ENCODE peak calls at places on chromosome 16, in eight cellular contexts. One of them, this sample, is unnamed.

GRCh38 chr16:22381392-22381791 is 7.0 kb upstream of the CDR2 start:
- DNase-seq in stomach: no peak
- DNase-seq in transverse colon: no peak
- DNase-seq in H54: no peak
- DNase-seq in thyroid gland: no peak
- DNase-seq in suprapubic skin: no peak
- DNase-seq in A549: no peak
- DNase-seq in vagina: no peak
- DNase-seq in this sample: no peak

GRCh38 chr16:27264151-27264550 is 4.4 kb downstream of the NSMCE1 start:
- DNase-seq in suprapubic skin: no peak
- DNase-seq in thyroid gland: no peak
- DNase-seq in H54: no peak
- DNase-seq in stomach: no peak
- DNase-seq in vagina: peak
- DNase-seq in transverse colon: no peak
- DNase-seq in A549: no peak
- DNase-seq in this sample: no peak

GRCh38 chr16:70601576-70602575 is 44.5 kb upstream of the IL34 start:
- DNase-seq in suprapubic skin: no peak
- DNase-seq in transverse colon: no peak
- DNase-seq in stomach: no peak
- DNase-seq in vagina: no peak
- DNase-seq in A549: no peak
- DNase-seq in H54: no peak
- DNase-seq in thyroid gland: peak
- DNase-seq in this sample: no peak

GRCh38 chr16:9134739-9135138 is 43.3 kb downstream of the HAPSTR1 start:
- DNase-seq in stomach: peak
- DNase-seq in vagina: no peak
- DNase-seq in suprapubic skin: peak
- DNase-seq in thyroid gland: peak
- DNase-seq in A549: peak
- DNase-seq in H54: peak
- DNase-seq in transverse colon: peak
- DNase-seq in this sample: no peak

GRCh38 chr16:69311533-69312388 is 611 bp downstream of the VPS4A start:
- DNase-seq in H54: peak
- DNase-seq in thyroid gland: peak
- DNase-seq in A549: peak
- DNase-seq in vagina: no peak
- DNase-seq in suprapubic skin: no peak
- DNase-seq in transverse colon: peak
- DNase-seq in stomach: peak
- DNase-seq in this sample: no peak

GRCh38 chr16:72255785-72256184 is 83.8 kb upstream of the PMFBP1 start:
- DNase-seq in vagina: no peak
- DNase-seq in H54: no peak
- DNase-seq in stomach: no peak
- DNase-seq in suprapubic skin: no peak
- DNase-seq in thyroid gland: no peak
- DNase-seq in A549: no peak
- DNase-seq in transverse colon: no peak
- DNase-seq in this sample: no peak

GRCh38 chr16:46658925-46659324 is 30.1 kb downstream of the VPS35 start:
- DNase-seq in A549: no peak
- DNase-seq in stomach: no peak
- DNase-seq in transverse colon: peak
- DNase-seq in H54: no peak
- DNase-seq in suprapubic skin: no peak
- DNase-seq in vagina: no peak
- DNase-seq in thyroid gland: peak
- DNase-seq in this sample: peak

GRCh38 chr16:77820340-77820739 is 32.0 kb downstream of the VAT1L start:
- DNase-seq in A549: no peak
- DNase-seq in transverse colon: no peak
- DNase-seq in stomach: no peak
- DNase-seq in thyroid gland: no peak
- DNase-seq in suprapubic skin: no peak
- DNase-seq in H54: no peak
- DNase-seq in vagina: no peak
- DNase-seq in this sample: no peak

GRCh38 chr16:71230122-71230845 is at the start of gene HYDIN:
- DNase-seq in H54: peak
- DNase-seq in thyroid gland: peak
- DNase-seq in stomach: no peak
- DNase-seq in A549: peak
- DNase-seq in vagina: no peak
- DNase-seq in suprapubic skin: no peak
- DNase-seq in transverse colon: peak
- DNase-seq in this sample: no peak

GRCh38 chr16:69404275-69404805 is 18.5 kb upstream of the TERF2 start:
- DNase-seq in A549: peak
- DNase-seq in stomach: peak
- DNase-seq in vagina: no peak
- DNase-seq in thyroid gland: peak
- DNase-seq in transverse colon: peak
- DNase-seq in H54: no peak
- DNase-seq in suprapubic skin: no peak
- DNase-seq in this sample: no peak

GRCh38 chr16:53207810-53208752 is 153.3 kb downstream of the CHD9 start:
- DNase-seq in stomach: peak
- DNase-seq in vagina: no peak
- DNase-seq in A549: peak
- DNase-seq in H54: peak
- DNase-seq in thyroid gland: peak
- DNase-seq in suprapubic skin: no peak
- DNase-seq in transverse colon: peak
- DNase-seq in this sample: no peak
- TF ChIP-seq POLR2A in stomach: no peak
- TF ChIP-seq POLR2A in vagina: no peak
- TF ChIP-seq POLR2A in A549: peak
- TF ChIP-seq POLR2A in H54: no peak
- TF ChIP-seq POLR2A in thyroid gland: no peak
- TF ChIP-seq POLR2A in suprapubic skin: no peak
- TF ChIP-seq POLR2A in transverse colon: no peak
- TF ChIP-seq POLR2A in this sample: no peak

GRCh38 chr16:2046125-2046888 is 1.3 kb downstream of the NTHL1 start:
- DNase-seq in vagina: no peak
- DNase-seq in transverse colon: no peak
- DNase-seq in thyroid gland: no peak
- DNase-seq in A549: no peak
- DNase-seq in H54: no peak
- DNase-seq in stomach: no peak
- DNase-seq in suprapubic skin: no peak
- DNase-seq in this sample: no peak

GRCh38 chr16:2046889-2047329 is 725 bp downstream of the NTHL1 start:
- DNase-seq in H54: no peak
- DNase-seq in thyroid gland: no peak
- DNase-seq in vagina: no peak
- DNase-seq in transverse colon: no peak
- DNase-seq in A549: no peak
- DNase-seq in suprapubic skin: no peak
- DNase-seq in stomach: no peak
- DNase-seq in this sample: no peak

GRCh38 chr16:2048116-2048543 is 345 bp downstream of the TSC2 start:
- DNase-seq in vagina: no peak
- DNase-seq in stomach: no peak
- DNase-seq in suprapubic skin: no peak
- DNase-seq in H54: no peak
- DNase-seq in thyroid gland: no peak
- DNase-seq in transverse colon: peak
- DNase-seq in A549: no peak
- DNase-seq in this sample: no peak

GRCh38 chr16:2044541-2044940 is 3.1 kb downstream of the NTHL1 start:
- DNase-seq in suprapubic skin: no peak
- DNase-seq in A549: no peak
- DNase-seq in thyroid gland: no peak
- DNase-seq in H54: no peak
- DNase-seq in vagina: no peak
- DNase-seq in transverse colon: peak
- DNase-seq in stomach: no peak
- DNase-seq in this sample: no peak

GRCh38 chr16:2047330-2048115 is at the start of the genes NTHL1 and TSC2:
- DNase-seq in thyroid gland: peak
- DNase-seq in suprapubic skin: peak
- DNase-seq in H54: peak
- DNase-seq in transverse colon: peak
- DNase-seq in A549: peak
- DNase-seq in vagina: peak
- DNase-seq in stomach: peak
- DNase-seq in this sample: peak
- TF ChIP-seq POLR2A in thyroid gland: no peak
- TF ChIP-seq POLR2A in suprapubic skin: no peak
- TF ChIP-seq POLR2A in H54: peak
- TF ChIP-seq POLR2A in transverse colon: peak
- TF ChIP-seq POLR2A in A549: peak
- TF ChIP-seq POLR2A in vagina: no peak
- TF ChIP-seq POLR2A in stomach: no peak
- TF ChIP-seq POLR2A in this sample: no peak

GRCh38 chr16:83898463-83899271 is at the start of gene MLYCD:
- DNase-seq in vagina: peak
- DNase-seq in H54: peak
- DNase-seq in transverse colon: peak
- DNase-seq in A549: peak
- DNase-seq in stomach: peak
- DNase-seq in thyroid gland: peak
- DNase-seq in suprapubic skin: peak
- DNase-seq in this sample: peak
- TF ChIP-seq POLR2A in vagina: no peak
- TF ChIP-seq POLR2A in H54: peak
- TF ChIP-seq POLR2A in transverse colon: no peak
- TF ChIP-seq POLR2A in A549: peak
- TF ChIP-seq POLR2A in stomach: no peak
- TF ChIP-seq POLR2A in thyroid gland: no peak
- TF ChIP-seq POLR2A in suprapubic skin: peak
- TF ChIP-seq POLR2A in this sample: no peak

DNA sequence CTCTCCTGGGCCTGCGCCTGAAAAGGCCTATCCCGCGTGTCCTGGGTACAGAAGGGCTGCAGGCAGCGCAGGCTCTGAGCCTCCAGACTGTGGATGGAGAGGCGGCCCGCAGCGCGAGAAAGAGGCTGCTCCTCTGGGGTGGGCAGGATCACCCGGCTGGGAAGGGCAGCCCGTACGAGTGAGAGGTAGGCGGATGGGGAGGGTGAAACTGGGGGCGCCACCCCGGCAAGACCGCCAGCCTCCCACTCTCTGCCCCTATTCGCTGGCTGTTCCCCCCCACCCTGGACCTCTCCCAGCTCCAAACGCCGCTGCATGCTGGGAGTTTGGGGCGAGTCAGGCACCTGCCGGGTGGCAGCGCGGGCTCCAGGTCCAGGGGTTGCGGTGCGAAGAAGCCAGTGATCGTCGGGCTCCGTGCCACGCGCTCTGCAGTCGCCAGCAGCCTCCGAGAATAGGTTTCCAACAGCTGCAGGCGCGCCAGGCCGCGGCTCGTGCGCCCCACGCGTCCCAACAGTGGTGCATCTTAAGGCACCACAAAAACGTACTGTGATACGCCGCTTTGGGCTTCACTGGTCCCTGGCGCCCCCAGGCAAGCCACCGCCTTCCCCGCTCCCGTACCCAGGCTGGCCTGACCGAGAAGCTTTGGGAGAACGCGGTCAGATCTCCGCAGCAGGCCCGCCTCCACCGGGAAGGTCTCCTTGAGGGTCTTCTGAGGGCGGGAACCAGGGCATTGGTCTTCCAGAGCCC is 1.1 kb downstream of the NOXO1 start:
- DNase-seq in A549: no peak
- DNase-seq in H54: no peak
- DNase-seq in stomach: peak
- DNase-seq in transverse colon: no peak
- DNase-seq in thyroid gland: no peak
- DNase-seq in suprapubic skin: no peak
- DNase-seq in vagina: no peak
- DNase-seq in this sample: no peak
- TF ChIP-seq POLR2A in A549: no peak
- TF ChIP-seq POLR2A in H54: no peak
- TF ChIP-seq POLR2A in stomach: no peak
- TF ChIP-seq POLR2A in transverse colon: peak
- TF ChIP-seq POLR2A in thyroid gland: no peak
- TF ChIP-seq POLR2A in suprapubic skin: no peak
- TF ChIP-seq POLR2A in vagina: no peak
- TF ChIP-seq POLR2A in this sample: no peak

GRCh38 chr16:24445216-24445615 is 94.2 kb upstream of the RBBP6 start:
- DNase-seq in stomach: no peak
- DNase-seq in thyroid gland: no peak
- DNase-seq in transverse colon: no peak
- DNase-seq in vagina: no peak
- DNase-seq in A549: no peak
- DNase-seq in suprapubic skin: peak
- DNase-seq in H54: no peak
- DNase-seq in this sample: no peak

GRCh38 chr16:24440296-24440695 is 99.1 kb upstream of the RBBP6 start:
- DNase-seq in transverse colon: no peak
- DNase-seq in thyroid gland: no peak
- DNase-seq in suprapubic skin: no peak
- DNase-seq in vagina: no peak
- DNase-seq in stomach: no peak
- DNase-seq in H54: no peak
- DNase-seq in A549: no peak
- DNase-seq in this sample: peak

DNA sequence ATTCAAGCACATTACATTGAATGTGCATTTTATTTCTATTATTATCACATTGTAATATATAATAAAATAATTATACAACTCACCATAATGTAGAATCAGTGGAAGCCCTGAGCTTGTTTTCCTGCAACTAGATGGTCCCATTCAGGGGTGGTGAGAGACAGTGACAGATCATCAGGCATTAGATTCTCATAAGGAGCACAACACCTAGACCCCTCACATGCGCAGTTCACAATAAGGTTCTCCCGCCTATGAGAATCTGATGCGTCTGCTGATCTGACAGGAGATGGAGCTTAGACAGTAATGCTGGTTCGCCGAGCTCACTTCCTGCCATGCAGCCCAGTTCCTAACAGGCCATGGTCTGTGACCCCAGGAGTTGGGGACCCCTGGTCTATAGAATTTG is 96.7 kb upstream of the RBBP6 start:
- DNase-seq in transverse colon: no peak
- DNase-seq in suprapubic skin: no peak
- DNase-seq in H54: no peak
- DNase-seq in thyroid gland: no peak
- DNase-seq in A549: no peak
- DNase-seq in vagina: no peak
- DNase-seq in stomach: no peak
- DNase-seq in this sample: peak
- TF ChIP-seq POLR2A in transverse colon: no peak
- TF ChIP-seq POLR2A in suprapubic skin: no peak
- TF ChIP-seq POLR2A in H54: no peak
- TF ChIP-seq POLR2A in thyroid gland: no peak
- TF ChIP-seq POLR2A in A549: no peak
- TF ChIP-seq POLR2A in vagina: no peak
- TF ChIP-seq POLR2A in stomach: no peak
- TF ChIP-seq POLR2A in this sample: no peak

This sample was measured in lower leg skin.